ENCODE peak calls at places on chromosomes 1 and 21, in ten cellular contexts. N is heart right ventricle; R is NCI-H1105; Y is kidney; B is activated CD4-positive, CD25-positive, alpha-beta regulatory T cell treated with anti-CD3 and anti-CD28 coated beads, Interleukin-2, amount 50 U/mL, for 16 hours; J is effector memory CD4-positive, alpha-beta T cell; C is tibial artery; W is fibroblast of pulmonary artery; P is HepG2; H is GM10248. V is an unnamed sample.

GRCh38 chr1:67880056-67880601 is 46.9 kb upstream of the GNG12 start:
- DNase-seq in N (no peak), R (peak; percentile 86), Y (no peak), B (no peak), J (no peak), C (no peak), W (peak; percentile 85), P (no peak), H (no peak), V (no peak)

GRCh38 chr1:115478933-115479551 is 141.0 kb upstream of the NGF start:
- DNase-seq in N (peak; percentile 27), R (peak; percentile 52), Y (peak; percentile 79), B (no peak), J (no peak), C (no peak), W (no peak), P (no peak), H (no peak), V (no peak)

GRCh38 chr1:231631717-231632116 is 5.1 kb downstream of the DISC1 start:
- DNase-seq in N (no peak), R (no peak), Y (no peak), B (no peak), J (no peak), C (no peak), W (no peak), P (no peak), H (no peak), V (no peak)

GRCh38 chr1:175297291-175297690 is 104.7 kb upstream of the KIAA0040 start:
- DNase-seq in N (no peak), R (no peak), Y (no peak), B (no peak), J (no peak), C (no peak), W (no peak), P (no peak), H (no peak), V (no peak)

GRCh38 chr1:225972344-225973152 is 26.6 kb downstream of the SDE2 start:
- DNase-seq in N (no peak), R (no peak), Y (no peak), B (no peak), J (no peak), C (no peak), W (no peak), P (no peak), H (no peak), V (no peak)

GRCh38 chr21:32371913-32372314 is 20.9 kb downstream of the URB1 start:
- DNase-seq in N (no peak), R (peak; percentile 54), Y (no peak), B (no peak), J (no peak), C (no peak), W (peak; percentile 93), P (no peak), H (no peak), V (peak; percentile 62)

GRCh38 chr1:61043010-61043820 is 39.1 kb upstream of the NFIA start:
- DNase-seq in N (peak; percentile 94), R (peak; percentile 88), Y (peak; percentile 95), B (peak; percentile 60), J (peak; percentile 69), C (peak; percentile 93), W (peak; percentile 81), P (peak; percentile 37), H (peak; percentile 69), V (peak; percentile 95)

GRCh38 chr1:205504311-205505075 is at the start of gene CDK18:
- DNase-seq in N (peak; percentile 87), R (peak; percentile 71), Y (peak; percentile 97), B (no peak), J (no peak), C (peak; percentile 94), W (peak; percentile 40), P (peak; percentile 78), H (no peak), V (peak; percentile 84)

GRCh38 chr1:183023146-183023600 is at the start of gene LAMC1:
- DNase-seq in N (peak; percentile 83), R (peak; percentile 75), Y (peak; percentile 93), B (no peak), J (no peak), C (peak; percentile 84), W (peak; percentile 90), P (peak; percentile 81), H (peak; percentile 80), V (peak; percentile 87)

GRCh38 chr1:182935716-182936115 is 17.2 kb downstream of the SHCBP1L start:
- DNase-seq in N (no peak), R (no peak), Y (no peak), B (no peak), J (no peak), C (no peak), W (no peak), P (no peak), H (no peak), V (no peak)

GRCh38 chr1:9128520-9129371 is at the start of gene GPR157:
- DNase-seq in N (peak; percentile 94), R (peak; percentile 44), Y (peak; percentile 96), B (peak; percentile 55), J (peak; percentile 80), C (peak; percentile 91), W (peak; percentile 75), P (peak; percentile 62), H (peak; percentile 99), V (peak; percentile 97)

GRCh38 chr1:183580281-183580682 is 10.0 kb downstream of the NCF2 start:
- DNase-seq in N (no peak), R (no peak), Y (no peak), B (no peak), J (no peak), C (no peak), W (peak; percentile 38), P (no peak), H (peak; percentile 49), V (no peak)

GRCh38 chr1:47948126-47948525 is 49.1 kb downstream of the TRABD2B start:
- DNase-seq in N (no peak), R (no peak), Y (no peak), B (no peak), J (no peak), C (no peak), W (no peak), P (peak; percentile 51), H (no peak), V (no peak)

GRCh38 chr21:29215709-29216108 is 83.0 kb upstream of the BACH1 start:
- DNase-seq in N (no peak), R (no peak), Y (no peak), B (no peak), J (no peak), C (no peak), W (no peak), P (no peak), H (no peak), V (no peak)

GRCh38 chr21:42833859-42834729 is 45.2 kb downstream of the WDR4 start:
- DNase-seq in N (no peak), R (no peak), Y (peak; percentile 49), B (no peak), J (no peak), C (no peak), W (no peak), P (no peak), H (no peak), V (peak; percentile 63)

GRCh38 chr1:44390277-44390676 is 14.8 kb upstream of the RNF220 start:
- DNase-seq in N (no peak), R (no peak), Y (no peak), B (no peak), J (no peak), C (no peak), W (peak; percentile 51), P (peak; percentile 78), H (no peak), V (no peak)

GRCh38 chr1:167467126-167467725 is 51.1 kb downstream of the CD247 start:
- DNase-seq in N (no peak), R (no peak), Y (no peak), B (no peak), J (no peak), C (no peak), W (no peak), P (no peak), H (no peak), V (no peak)

GRCh38 chr1:245860681-245861552 is 646.2 kb downstream of the SMYD3 start:
- DNase-seq in N (no peak), R (no peak), Y (no peak), B (no peak), J (no peak), C (no peak), W (peak; percentile 88), P (no peak), H (no peak), V (no peak)

GRCh38 chr1:204758601-204759000 is 73.1 kb upstream of the LRRN2 start:
- DNase-seq in N (no peak), R (no peak), Y (no peak), B (no peak), J (no peak), C (no peak), W (no peak), P (no peak), H (no peak), V (no peak)

GRCh38 chr1:8591547-8591946 is 225.9 kb downstream of the RERE start:
- DNase-seq in N (no peak), R (no peak), Y (no peak), B (no peak), J (no peak), C (no peak), W (no peak), P (no peak), H (no peak), V (no peak)

GRCh38 chr1:182303778-182304177 is 87.8 kb downstream of the GLUL start:
- DNase-seq in N (no peak), R (peak; percentile 32), Y (no peak), B (no peak), J (no peak), C (no peak), W (no peak), P (no peak), H (peak; percentile 34), V (no peak)

GRCh38 chr1:150804671-150805070 is 3.4 kb downstream of the CTSK start:
- DNase-seq in N (no peak), R (no peak), Y (no peak), B (no peak), J (no peak), C (no peak), W (no peak), P (no peak), H (no peak), V (no peak)

GRCh38 chr1:239306426-239306825 is 79.9 kb upstream of the CHRM3 start:
- DNase-seq in N (no peak), R (no peak), Y (no peak), B (no peak), J (no peak), C (no peak), W (no peak), P (no peak), H (no peak), V (no peak)

GRCh38 chr1:207981976-207982375 is 71.1 kb upstream of the CD34 start:
- DNase-seq in N (no peak), R (no peak), Y (no peak), B (no peak), J (no peak), C (no peak), W (no peak), P (peak; percentile 13), H (peak; percentile 36), V (no peak)

GRCh38 chr1:96538883-96539282 is 182.7 kb upstream of the PTBP2 start:
- DNase-seq in N (no peak), R (no peak), Y (no peak), B (no peak), J (no peak), C (no peak), W (peak; percentile 99), P (no peak), H (no peak), V (no peak)

GRCh38 chr1:41517039-41517438 is 32.6 kb upstream of the EDN2 start:
- DNase-seq in N (no peak), R (peak; percentile 24), Y (no peak), B (no peak), J (no peak), C (no peak), W (no peak), P (no peak), H (no peak), V (no peak)

GRCh38 chr1:96722161-96722908 is 751 bp downstream of the PTBP2 start:
- DNase-seq in N (peak; percentile 68), R (peak; percentile 7), Y (peak; percentile 90), B (no peak), J (peak; percentile 36), C (peak; percentile 80), W (peak; percentile 74), P (peak; percentile 7), H (no peak), V (peak; percentile 92)

GRCh38 chr1:42439940-42440339 is 15.9 kb downstream of the ZMYND12 start:
- DNase-seq in N (no peak), R (no peak), Y (no peak), B (no peak), J (no peak), C (no peak), W (peak; percentile 67), P (peak; percentile 35), H (no peak), V (no peak)